ENCODE peak calls at places on chromosome 2, in six cellular contexts. R, Q, G, T, D and U are unnamed samples.

GRCh38 chr2:26848336-26849055 is 564 bp downstream of the DPYSL5 start:
- DNase-seq in G (no peak), T (no peak), R (no peak), D (no peak), Q (no peak), U (peak; percentile 40)

GRCh38 chr2:211766689-211767088 is 771.9 kb downstream of the ERBB4 start:
- DNase-seq in G (peak; percentile 45), Q (no peak), D (peak; percentile 49), T (no peak), R (no peak), U (no peak)

GRCh38 chr2:85911836-85912692 is 23.3 kb upstream of the ST3GAL5 start:
- DNase-seq in D (no peak), R (no peak), Q (peak; percentile 46), T (peak; percentile 74), G (no peak), U (no peak)

GRCh38 chr2:173033080-173033479 is 42.6 kb upstream of the MAP3K20 start:
- DNase-seq in D (no peak), Q (no peak), G (no peak), T (no peak), R (no peak), U (no peak)

GRCh38 chr2:62194558-62195420 is 1.1 kb upstream of the B3GNT2 start:
- DNase-seq in D (peak; percentile 53), G (no peak), R (no peak), T (no peak), Q (no peak), U (no peak)

GRCh38 chr2:70070557-70071268 is 16.6 kb upstream of the PCBP1 start:
- DNase-seq in G (no peak), T (peak; percentile 82), R (peak; percentile 87), Q (peak; percentile 72), D (peak; percentile 85), U (peak; percentile 68)

GRCh38 chr2:38528008-38528442 is 74.7 kb downstream of the HNRNPLL start:
- DNase-seq in T (peak; percentile 53), Q (no peak), G (no peak), R (no peak), D (no peak), U (no peak)

GRCh38 chr2:238599549-238600505 is 173.1 kb downstream of the ASB1 start:
- DNase-seq in T (no peak), Q (no peak), G (no peak), D (no peak), R (no peak), U (no peak)

GRCh38 chr2:180980943-180981898 is 816 bp downstream of the UBE2E3 start:
- DNase-seq in Q (no peak), R (peak; percentile 44), D (peak; percentile 53), T (no peak), G (no peak), U (peak; percentile 33)

GRCh38 chr2:16407358-16407757 is 258.3 kb downstream of the CYRIA start:
- DNase-seq in R (no peak), G (no peak), D (no peak), Q (no peak), T (no peak), U (no peak)

GRCh38 chr2:129877795-129878775 is 101.4 kb upstream of the RAB6C start:
- DNase-seq in Q (peak; percentile 42), D (no peak), T (no peak), R (peak; percentile 13), G (no peak), U (no peak)

GRCh38 chr2:79511320-79511951 is 1.4 kb upstream of the CTNNA2 start:
- DNase-seq in D (no peak), T (peak; percentile 32), G (peak; percentile 81), Q (no peak), R (peak; percentile 40), U (no peak)

GRCh38 chr2:239269173-239269865 is 131.5 kb downstream of the HDAC4 start:
- DNase-seq in T (no peak), D (peak; percentile 62), G (no peak), R (no peak), Q (no peak), U (no peak)

GRCh38 chr2:213288913-213289700 is 4.8 kb downstream of the SPAG16 start:
- DNase-seq in G (no peak), Q (no peak), T (no peak), D (no peak), R (no peak), U (no peak)

GRCh38 chr2:131105156-131105949 is at the start of gene PLEKHB2:
- DNase-seq in D (peak; percentile 97), T (peak; percentile 77), G (peak; percentile 63), R (peak; percentile 92), Q (peak; percentile 87), U (peak; percentile 92)

GRCh38 chr2:159960413-159960812 is 102.0 kb downstream of the PLA2R1 start:
- DNase-seq in G (no peak), Q (no peak), T (no peak), D (no peak), R (no peak), U (no peak)

GRCh38 chr2:200761168-200761715 is 50.5 kb upstream of the BZW1 start:
- DNase-seq in Q (no peak), R (no peak), G (no peak), D (no peak), T (no peak), U (no peak)

GRCh38 chr2:78992807-78993517 is 32.5 kb upstream of the REG3G start:
- DNase-seq in R (peak; percentile 36), D (peak; percentile 73), Q (no peak), T (no peak), G (no peak), U (no peak)

GRCh38 chr2:191486584-191487320 is 191.2 kb upstream of the NABP1 start:
- DNase-seq in D (peak; percentile 69), G (no peak), T (no peak), R (peak; percentile 49), Q (no peak), U (no peak)

GRCh38 chr2:161416633-161417427 is 733 bp downstream of the TBR1 start:
- DNase-seq in Q (no peak), G (no peak), R (no peak), T (no peak), D (no peak), U (no peak)

GRCh38 chr2:144624451-144624850 is 104.5 kb upstream of the ZEB2 start:
- DNase-seq in Q (no peak), T (no peak), R (no peak), G (no peak), D (no peak), U (no peak)

GRCh38 chr2:173934895-173935294 is 30.3 kb downstream of the SP3 start:
- DNase-seq in G (no peak), D (no peak), T (no peak), R (no peak), Q (no peak), U (no peak)

GRCh38 chr2:150880986-150881385 is 380.7 kb downstream of the RBM43 start:
- DNase-seq in Q (no peak), T (no peak), G (no peak), D (no peak), R (no peak), U (no peak)
- H3K4me3 ChIP-seq in Q (no peak overlapping the region), T (no peak overlapping the region), G (no peak overlapping the region), D (no peak overlapping the region), R (no peak overlapping the region), U (no peak overlapping the region)

GRCh38 chr2:46649004-46649403 is 169.6 kb downstream of the TMEM247 start:
- DNase-seq in G (no peak), Q (no peak), D (no peak), T (no peak), R (no peak), U (no peak)
- H3K4me1 ChIP-seq in G (no peaks in the 10 kb centered on the region), Q (peaks cover 18% of the 10 kb centered on the region), D (no peaks in the 10 kb centered on the region), T (no peaks in the 10 kb centered on the region), R (peaks cover under 1% of the 10 kb centered on the region), U (no peaks in the 10 kb centered on the region)

DNA sequence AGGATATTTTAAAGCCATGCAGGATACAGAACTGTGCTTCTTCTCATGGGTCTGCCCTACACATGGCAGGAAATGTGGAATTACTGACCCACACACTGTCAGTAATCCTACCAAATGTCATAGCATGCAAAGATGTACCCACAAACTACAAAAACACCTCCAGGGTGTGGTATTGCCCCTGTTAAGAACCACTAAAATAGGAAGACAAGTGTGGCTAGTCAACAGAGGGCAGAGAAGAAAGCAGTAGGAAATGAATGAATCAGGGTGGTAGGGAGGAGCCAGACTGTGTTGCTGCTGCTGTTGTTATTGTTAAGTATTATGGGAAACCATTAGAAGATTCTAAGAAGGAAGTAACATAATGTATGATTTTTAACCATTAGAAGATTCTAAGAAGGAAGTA is 556.7 kb upstream of the ACVR2A start:
- DNase-seq in D (no peak), T (no peak), R (peak; percentile 72), Q (no peak), G (no peak), U (no peak)
- H3K9me3 ChIP-seq in D (no peaks in the 10 kb centered on the region), T (no peaks in the 10 kb centered on the region), R (no peaks in the 10 kb centered on the region), Q (no peaks in the 10 kb centered on the region), G (no peaks in the 10 kb centered on the region), U (no peaks in the 10 kb centered on the region)

GRCh38 chr2:25620077-25620476 is 53.3 kb downstream of the DTNB start:
- DNase-seq in D (no peak), G (no peak), T (no peak), Q (no peak), R (no peak), U (no peak)

GRCh38 chr2:25620711-25621110 is 52.7 kb downstream of the DTNB start:
- DNase-seq in D (no peak), G (no peak), R (no peak), T (no peak), Q (no peak), U (no peak)

GRCh38 chr2:25618676-25619075 is 54.7 kb downstream of the DTNB start:
- DNase-seq in T (peak; percentile 25), G (no peak), D (no peak), Q (no peak), R (no peak), U (no peak)

GRCh38 chr2:25617948-25618646 is 55.3 kb downstream of the DTNB start:
- DNase-seq in R (no peak), D (no peak), T (no peak), Q (no peak), G (no peak), U (no peak)

DNA sequence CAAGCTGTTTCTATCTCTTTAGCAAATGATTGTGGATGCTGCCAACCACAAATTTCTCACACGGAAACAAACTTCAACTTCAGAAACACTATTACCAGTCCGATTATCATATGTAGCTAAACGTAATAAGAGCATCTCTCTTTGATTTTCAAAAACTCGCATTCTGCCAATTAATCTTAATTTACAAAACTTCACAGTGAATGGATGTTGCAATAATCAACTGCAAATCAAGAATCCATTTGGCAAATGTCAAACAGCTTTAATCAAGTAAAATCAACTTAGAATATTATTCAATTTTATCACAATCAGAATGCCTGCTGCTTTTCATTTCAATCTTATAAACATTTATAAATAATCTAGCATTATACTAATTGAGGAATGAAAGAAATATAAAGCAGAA is 54.2 kb downstream of the DTNB start:
- DNase-seq in D (no peak), G (no peak), Q (no peak), T (no peak), R (no peak), U (no peak)
- H3K4me3 ChIP-seq in D (no peak overlapping the region), G (no peak overlapping the region), Q (no peak overlapping the region), T (no peak overlapping the region), R (no peak overlapping the region), U (no peak overlapping the region)

DNA sequence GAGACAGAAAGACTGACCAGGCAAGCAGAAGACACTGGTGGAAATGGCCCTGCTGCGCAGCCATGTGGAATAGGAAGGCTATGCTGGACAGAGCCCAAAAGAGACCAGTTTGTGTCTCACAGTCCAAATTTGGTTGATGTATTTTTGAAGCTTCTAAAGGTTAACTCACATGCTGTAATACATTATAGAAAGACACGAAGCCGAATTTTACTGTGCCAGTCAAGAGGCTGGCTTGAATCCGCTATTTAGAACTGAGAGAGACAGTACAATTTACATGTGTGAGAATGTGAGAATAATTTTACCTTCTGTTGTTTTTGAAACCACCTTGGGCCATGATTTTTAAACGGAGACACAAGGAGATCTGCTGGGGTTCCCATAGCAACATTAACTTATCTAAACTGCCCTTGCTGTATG is 113.6 kb downstream of the METTL8 start:
- DNase-seq in R (no peak), Q (no peak), G (no peak), T (no peak), D (no peak), U (no peak)
- H3K4me1 ChIP-seq in R (peaks cover 54% of the 10 kb centered on the region), Q (peaks cover 13% of the 10 kb centered on the region), G (peaks cover 3% of the 10 kb centered on the region), T (peaks cover 16% of the 10 kb centered on the region), D (no peaks in the 10 kb centered on the region), U (peaks cover 4% of the 10 kb centered on the region)